ENCODE peak calls at places on chromosomes 6 and 20, in eight cellular contexts. P is left kidney; X is activated naive CD4-positive, alpha-beta T cell treated with anti-CD3 and anti-CD28 coated beads, Interleukin-2, amount 50 U/mL, for 72 hours; E is left cardiac atrium; N is NCI-H774; I is stimulated activated CD4-positive, alpha-beta T cell treated with anti-CD3 and anti-CD28 coated beads, TNF-alpha, amount 100 ng/mL, for 48 hours; B is BJ; Q is glomerular endothelial cell. M is an unnamed sample.

GRCh38 chr6:80640176-80640575 is 533.7 kb downstream of the BCKDHB start:
- DNase-seq in P (no peak), X (no peak), E (no peak), N (no peak), I (no peak), B (no peak), Q (no peak), M (no peak)

GRCh38 chr20:24784607-24785006 is 164.5 kb upstream of the CST7 start:
- DNase-seq in P (no peak), X (no peak), E (no peak), N (no peak), I (no peak), B (no peak), Q (no peak), M (no peak)

GRCh38 chr6:117138920-117139319 is 126.4 kb upstream of the VGLL2 start:
- DNase-seq in P (no peak), X (no peak), E (no peak), N (no peak), I (no peak), B (no peak), Q (no peak), M (no peak)

GRCh38 chr6:1796706-1797529 is 187.2 kb downstream of the FOXC1 start:
- DNase-seq in P (no peak), X (no peak), E (no peak), N (no peak), I (no peak), B (no peak), Q (no peak), M (no peak)

GRCh38 chr6:15879372-15880261 is 216.8 kb upstream of the DTNBP1 start:
- DNase-seq in P (peak; percentile 81), X (peak; percentile 73), E (peak; percentile 79), N (peak; percentile 15), I (peak; percentile 64), B (no peak), Q (peak; percentile 56), M (peak; percentile 76)

GRCh38 chr20:48742912-48743680 is 84.7 kb downstream of the PREX1 start:
- DNase-seq in P (no peak), X (no peak), E (no peak), N (no peak), I (no peak), B (no peak), Q (no peak), M (no peak)

GRCh38 chr20:9319687-9320384 is 194.6 kb upstream of the LAMP5 start:
- DNase-seq in P (peak; percentile 44), X (no peak), E (no peak), N (peak; percentile 17), I (no peak), B (no peak), Q (no peak), M (no peak)

GRCh38 chr6:38114976-38115632 is 295.6 kb downstream of the ZFAND3 start:
- DNase-seq in P (no peak), X (no peak), E (no peak), N (no peak), I (no peak), B (no peak), Q (no peak), M (no peak)

GRCh38 chr20:57881466-57882405 is 171.9 kb upstream of the PMEPA1 start:
- DNase-seq in P (peak; percentile 42), X (no peak), E (no peak), N (no peak), I (no peak), B (no peak), Q (no peak), M (no peak)

GRCh38 chr6:43180985-43181384 is 1.0 kb upstream of the CUL9 start:
- DNase-seq in P (peak; percentile 80), X (no peak), E (no peak), N (no peak), I (no peak), B (no peak), Q (no peak), M (no peak)

GRCh38 chr6:14711056-14711703 is 534.7 kb upstream of the JARID2 start:
- DNase-seq in P (peak; percentile 43), X (peak; percentile 68), E (no peak), N (peak; percentile 14), I (peak; percentile 76), B (peak; percentile 59), Q (no peak), M (no peak)

M was measured in sciatic nerve.